ENCODE peak calls at places on chromosomes 5 and 9, in eight cellular contexts. X, B, Q, G, N, U, I and Y are unnamed samples.

GRCh38 chr5:1387059-1387755 is 42.3 kb upstream of the CLPTM1L start:
- DNase-seq in X (no peak), B (no peak), Q (no peak), G (no peak), N (no peak), U (no peak), I (no peak), Y (no peak)

GRCh38 chr5:135887881-135888614 is 7.6 kb downstream of the IL9 start:
- DNase-seq in X (no peak), B (no peak), Q (no peak), G (peak), N (peak), U (no peak), I (no peak), Y (no peak)

GRCh38 chr5:34043099-34043876 is at the start of gene C1QTNF3:
- DNase-seq in X (peak), B (no peak), Q (peak), G (no peak), N (no peak), U (no peak), I (peak), Y (no peak)

GRCh38 chr5:96763012-96763411 is 44.7 kb downstream of the ERAP1 start:
- DNase-seq in X (no peak), B (no peak), Q (no peak), G (no peak), N (no peak), U (no peak), I (no peak), Y (no peak)

GRCh38 chr9:96655198-96655851 is at the start of gene PRXL2C:
- DNase-seq in X (peak), B (peak), Q (peak), G (peak), N (peak), U (peak), I (peak), Y (no peak)

GRCh38 chr5:87300744-87301143 is 33.1 kb downstream of the RASA1 start:
- DNase-seq in X (no peak), B (no peak), Q (no peak), G (peak), N (peak), U (no peak), I (no peak), Y (peak)

GRCh38 chr5:174699131-174699530 is 25.3 kb upstream of the MSX2 start:
- DNase-seq in X (no peak), B (no peak), Q (no peak), G (no peak), N (no peak), U (no peak), I (no peak), Y (no peak)

GRCh38 chr9:78366827-78367226 is 69.9 kb downstream of the PSAT1 start:
- DNase-seq in X (peak), B (no peak), Q (no peak), G (no peak), N (no peak), U (no peak), I (no peak), Y (no peak)

GRCh38 chr9:24095246-24095645 is 269.2 kb upstream of the ELAVL2 start:
- DNase-seq in X (no peak), B (no peak), Q (no peak), G (no peak), N (no peak), U (no peak), I (no peak), Y (no peak)

GRCh38 chr5:142422426-142422825 is 97.6 kb upstream of the SPRY4 start:
- DNase-seq in X (no peak), B (no peak), Q (no peak), G (peak), N (peak), U (no peak), I (no peak), Y (peak)

GRCh38 chr9:125460346-125460745 is 198.7 kb downstream of the GAPVD1 start:
- DNase-seq in X (no peak), B (no peak), Q (no peak), G (no peak), N (no peak), U (no peak), I (no peak), Y (peak)

GRCh38 chr5:177086918-177087706 is 397 bp downstream of the FGFR4 start:
- DNase-seq in X (peak), B (no peak), Q (peak), G (no peak), N (no peak), U (peak), I (no peak), Y (no peak)

GRCh38 chr9:68546596-68547390 is 6.1 kb upstream of the TMEM252 start:
- DNase-seq in X (no peak), B (no peak), Q (no peak), G (no peak), N (no peak), U (no peak), I (no peak), Y (no peak)

GRCh38 chr5:110757118-110757729 is 18.4 kb downstream of the SLC25A46 start:
- DNase-seq in X (no peak), B (peak), Q (no peak), G (peak), N (peak), U (no peak), I (no peak), Y (no peak)

GRCh38 chr9:132797861-132798659 is 80.0 kb downstream of the AK8 start:
- DNase-seq in X (peak), B (no peak), Q (no peak), G (peak), N (peak), U (no peak), I (no peak), Y (no peak)

GRCh38 chr9:124133752-124134151 is 122.2 kb downstream of the LHX2 start:
- DNase-seq in X (no peak), B (peak), Q (no peak), G (peak), N (peak), U (peak), I (no peak), Y (no peak)

GRCh38 chr5:75412111-75412990 is 75.3 kb downstream of the HMGCR start:
- DNase-seq in X (no peak), B (no peak), Q (no peak), G (no peak), N (peak), U (no peak), I (no peak), Y (peak)

GRCh38 chr9:14131353-14132088 is 182.4 kb downstream of the NFIB start:
- DNase-seq in X (no peak), B (no peak), Q (peak), G (no peak), N (no peak), U (no peak), I (no peak), Y (no peak)

GRCh38 chr5:117405197-117405596 is 830.6 kb upstream of the SEMA6A start:
- DNase-seq in X (no peak), B (no peak), Q (no peak), G (no peak), N (no peak), U (no peak), I (no peak), Y (no peak)

GRCh38 chr9:68702493-68702892 is 2.5 kb upstream of the PIP5K1B start:
- DNase-seq in X (no peak), B (no peak), Q (no peak), G (no peak), N (peak), U (no peak), I (no peak), Y (no peak)

GRCh38 chr9:124281934-124282351 is 24.2 kb downstream of the NEK6 start:
- DNase-seq in X (no peak), B (no peak), Q (no peak), G (no peak), N (no peak), U (peak), I (no peak), Y (no peak)

GRCh38 chr5:35198681-35199080 is 31.6 kb downstream of the PRLR start:
- DNase-seq in X (no peak), B (no peak), Q (no peak), G (peak), N (no peak), U (no peak), I (no peak), Y (no peak)

GRCh38 chr9:92563701-92564100 is 27.9 kb upstream of the ECM2 start:
- DNase-seq in X (no peak), B (no peak), Q (no peak), G (peak), N (no peak), U (no peak), I (no peak), Y (no peak)

GRCh38 chr5:143037071-143037470 is 266.9 kb downstream of the ARHGAP26 start:
- DNase-seq in X (no peak), B (peak), Q (peak), G (no peak), N (peak), U (no peak), I (no peak), Y (no peak)

GRCh38 chr5:116518423-116518822 is 56.2 kb downstream of the SEMA6A start:
- DNase-seq in X (no peak), B (no peak), Q (no peak), G (no peak), N (no peak), U (no peak), I (no peak), Y (no peak)

GRCh38 chr5:128681764-128682664 is 144.0 kb upstream of the FBN2 start:
- DNase-seq in X (no peak), B (no peak), Q (peak), G (peak), N (no peak), U (no peak), I (no peak), Y (no peak)

GRCh38 chr5:133347039-133347438 is 265.3 kb downstream of the FSTL4 start:
- DNase-seq in X (no peak), B (no peak), Q (no peak), G (no peak), N (no peak), U (no peak), I (no peak), Y (no peak)
- TF ChIP-seq CTCF in X (no peak), B (no peak), Q (no peak), G (no peak), N (no peak), U (no peak), I (no peak), Y (no peak)

GRCh38 chr9:129237804-129238203 is 59.7 kb upstream of the IER5L start:
- DNase-seq in X (peak), B (no peak), Q (no peak), G (no peak), N (no peak), U (no peak), I (no peak), Y (no peak)
- H3K4me3 ChIP-seq in X (no peak), B (no peak), Q (no peak), G (no peak), N (no peak), U (no peak), I (no peak), Y (no peak)

GRCh38 chr9:121840838-121841760 is 189.7 kb downstream of the DAB2IP start:
- DNase-seq in X (no peak), B (no peak), Q (no peak), G (no peak), N (no peak), U (peak), I (peak), Y (no peak)

GRCh38 chr9:121836382-121836885 is 185.0 kb downstream of the DAB2IP start:
- DNase-seq in X (peak), B (no peak), Q (no peak), G (no peak), N (no peak), U (peak), I (peak), Y (no peak)

GRCh38 chr9:121839726-121840500 is 188.5 kb downstream of the DAB2IP start:
- DNase-seq in X (no peak), B (no peak), Q (no peak), G (no peak), N (no peak), U (no peak), I (peak), Y (no peak)

GRCh38 chr9:121837113-121838010 is 185.9 kb downstream of the DAB2IP start:
- DNase-seq in X (peak), B (peak), Q (no peak), G (peak), N (peak), U (peak), I (peak), Y (peak)

DNA sequence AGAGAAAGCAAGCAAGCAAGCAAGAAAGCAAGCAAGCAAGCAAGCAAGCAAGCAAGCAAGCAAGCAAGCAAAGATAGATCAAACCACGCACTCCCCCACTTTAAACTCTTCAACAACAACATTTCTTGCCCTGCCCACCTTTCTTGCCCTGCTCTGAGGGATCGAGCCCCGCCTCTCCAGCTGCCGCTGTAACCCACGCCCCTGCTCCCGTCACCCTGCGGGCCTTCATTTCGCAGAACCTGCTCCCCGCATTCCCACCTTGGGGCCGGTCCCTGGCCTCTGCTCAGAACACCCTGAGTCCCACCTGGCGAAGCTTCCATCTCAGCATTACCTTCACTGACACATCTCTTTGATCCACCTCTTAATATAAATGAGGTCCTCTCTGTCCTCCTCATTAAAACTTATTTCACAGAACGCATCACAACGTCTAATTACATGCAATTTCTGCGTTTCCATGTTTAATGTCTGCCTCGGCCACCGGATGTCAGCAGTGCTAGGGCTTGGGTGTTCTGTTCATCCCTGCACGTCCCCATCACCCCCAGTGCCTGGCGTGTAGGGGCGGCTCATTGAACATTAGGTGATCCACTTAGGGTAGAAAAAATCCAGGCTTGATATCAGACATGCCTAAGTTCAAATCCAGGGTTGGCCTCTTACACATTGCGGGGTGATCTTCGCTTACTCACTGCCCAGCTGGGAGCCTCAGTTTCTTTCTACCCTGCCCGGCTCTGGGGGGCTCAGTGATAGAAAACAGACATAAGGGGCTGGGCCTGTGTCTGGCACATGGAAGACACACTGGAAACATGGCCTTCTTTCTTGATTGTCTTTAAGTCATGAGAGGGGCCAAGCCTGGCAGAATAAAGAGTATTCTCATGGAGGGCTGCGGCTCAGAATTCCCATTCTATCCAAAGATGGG is 187.6 kb downstream of the DAB2IP start:
- DNase-seq in X (no peak), B (no peak), Q (no peak), G (no peak), N (no peak), U (peak), I (peak), Y (no peak)
- TF ChIP-seq CTCF in X (no peak), B (no peak), Q (no peak), G (peak), N (no peak), U (no peak), I (no peak), Y (peak)

DNA sequence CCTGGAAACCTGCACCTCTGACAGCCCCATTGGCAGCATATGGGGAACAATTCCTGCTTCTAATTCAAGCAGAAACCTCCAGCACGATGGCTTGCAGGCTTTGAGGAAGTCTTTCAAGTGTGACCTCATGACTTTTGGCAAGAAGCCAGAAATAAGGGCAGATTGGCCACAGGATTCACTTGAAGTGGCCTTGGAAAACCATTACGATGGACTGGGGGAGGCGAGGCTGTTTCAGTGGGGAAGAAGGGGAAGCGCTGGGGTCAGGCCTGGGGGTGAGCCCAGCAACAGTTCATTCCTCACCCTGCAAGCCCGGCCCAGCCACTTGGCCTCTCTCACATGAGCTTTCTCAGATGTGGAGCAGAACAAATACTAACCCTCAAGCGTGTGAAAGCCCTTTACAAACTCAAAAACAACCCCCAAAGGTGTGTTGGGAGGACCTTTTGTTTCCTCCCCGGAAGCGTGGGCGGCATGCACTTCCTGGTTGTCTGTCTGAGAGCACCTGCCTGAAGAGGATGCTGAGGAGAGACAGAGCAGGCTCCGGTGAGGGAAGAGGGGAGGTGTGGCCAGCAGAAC is 26.9 kb upstream of the EEIG1 start:
- DNase-seq in X (peak), B (peak), Q (peak), G (peak), N (peak), U (peak), I (no peak), Y (no peak)
- H3K4me3 ChIP-seq in X (no peak), B (no peak), Q (no peak), G (no peak), N (no peak), U (no peak), I (no peak), Y (no peak)

GRCh38 chr9:37033753-37034319 is at the start of gene PAX5:
- DNase-seq in X (no peak), B (no peak), Q (no peak), G (no peak), N (no peak), U (no peak), I (no peak), Y (no peak)

GRCh38 chr9:37035472-37036236 is 1.6 kb upstream of the PAX5 start:
- DNase-seq in X (no peak), B (no peak), Q (no peak), G (peak), N (peak), U (no peak), I (no peak), Y (no peak)

GRCh38 chr9:37034938-37035471 is 937 bp upstream of the PAX5 start:
- DNase-seq in X (no peak), B (no peak), Q (no peak), G (no peak), N (no peak), U (no peak), I (no peak), Y (no peak)

GRCh38 chr9:37033141-37033540 is 927 bp downstream of the PAX5 start:
- DNase-seq in X (no peak), B (no peak), Q (no peak), G (no peak), N (no peak), U (no peak), I (no peak), Y (no peak)

GRCh38 chr9:37034320-37034937 is 361 bp upstream of the PAX5 start:
- DNase-seq in X (no peak), B (no peak), Q (no peak), G (no peak), N (no peak), U (no peak), I (no peak), Y (no peak)
- TF ChIP-seq CTCF in X (no peak), B (no peak), Q (no peak), G (no peak), N (no peak), U (no peak), I (no peak), Y (no peak)